ENCODE peak calls at places on chromosomes 1 and 21, in five cellular contexts. Z is CD4-positive, alpha-beta memory T cell; W is EL; I is glomerular endothelial cell; U is NCI-H1694. N is an unnamed sample.

GRCh38 chr1:151314137-151314875 is 12.9 kb downstream of the PI4KB start:
- DNase-seq in Z (no peak), W (peak), I (no peak), U (no peak), N (peak)

GRCh38 chr1:99198377-99198776 is 65.9 kb upstream of the PLPPR4 start:
- DNase-seq in Z (no peak), W (no peak), I (no peak), U (no peak), N (no peak)

GRCh38 chr21:14259669-14260458 is 43.9 kb downstream of the RBM11 start:
- DNase-seq in Z (no peak), W (peak), I (peak), U (peak), N (no peak)

GRCh38 chr1:153509729-153510354 is 25.9 kb downstream of the S100A6 start:
- DNase-seq in Z (peak), W (peak), I (no peak), U (peak), N (peak)

GRCh38 chr1:216866714-216867113 is 143.5 kb upstream of the ESRRG start:
- DNase-seq in Z (no peak), W (no peak), I (no peak), U (no peak), N (no peak)

GRCh38 chr1:224510880-224511645 is 76.5 kb upstream of the WDR26 start:
- DNase-seq in Z (no peak), W (peak), I (no peak), U (no peak), N (no peak)

GRCh38 chr1:6154525-6155319 is 25.4 kb downstream of the CHD5 start:
- DNase-seq in Z (no peak), W (no peak), I (no peak), U (no peak), N (no peak)

GRCh38 chr1:89483010-89483756 is 41.4 kb upstream of the LRRC8B start:
- DNase-seq in Z (peak), W (peak), I (peak), U (peak), N (peak)

GRCh38 chr1:7595338-7595737 is 175.8 kb upstream of the VAMP3 start:
- DNase-seq in Z (no peak), W (no peak), I (no peak), U (no peak), N (peak)

GRCh38 chr21:33572350-33572749 is 16.1 kb downstream of the DONSON start:
- DNase-seq in Z (no peak), W (no peak), I (no peak), U (no peak), N (no peak)

GRCh38 chr1:191453487-191453886 is 704.8 kb upstream of the RGS18 start:
- DNase-seq in Z (no peak), W (peak), I (no peak), U (no peak), N (no peak)

GRCh38 chr1:37752583-37753471 is 12.1 kb downstream of the EPHA10 start:
- DNase-seq in Z (no peak), W (no peak), I (no peak), U (no peak), N (no peak)

GRCh38 chr1:3692593-3692992 is 40.3 kb downstream of the TP73 start:
- DNase-seq in Z (peak), W (no peak), I (no peak), U (peak), N (no peak)

GRCh38 chr1:184300446-184300845 is 86.4 kb upstream of the C1orf21 start:
- DNase-seq in Z (no peak), W (peak), I (no peak), U (no peak), N (no peak)

GRCh38 chr1:199687321-199687720 is 340.2 kb upstream of the NR5A2 start:
- DNase-seq in Z (no peak), W (peak), I (no peak), U (no peak), N (no peak)

GRCh38 chr21:44897326-44898010 is 23.2 kb downstream of the ITGB2 start:
- DNase-seq in Z (no peak), W (no peak), I (no peak), U (no peak), N (no peak)

GRCh38 chr1:64187646-64188045 is 15.8 kb upstream of the UBE2U start:
- DNase-seq in Z (no peak), W (no peak), I (no peak), U (no peak), N (no peak)

GRCh38 chr1:182279724-182280506 is 111.7 kb downstream of the GLUL start:
- DNase-seq in Z (no peak), W (no peak), I (no peak), U (peak), N (no peak)

GRCh38 chr1:225998560-225999226 is 450 bp downstream of the SDE2 start:
- DNase-seq in Z (no peak), W (peak), I (no peak), U (no peak), N (no peak)

GRCh38 chr1:201877877-201878339 is 10.8 kb upstream of the SHISA4 start:
- DNase-seq in Z (no peak), W (peak), I (no peak), U (peak), N (no peak)

GRCh38 chr21:15732290-15732995 is 2.7 kb downstream of the USP25 start:
- DNase-seq in Z (peak), W (peak), I (no peak), U (no peak), N (no peak)

GRCh38 chr1:67732750-67733151 is 47.8 kb downstream of the GADD45A start:
- DNase-seq in Z (no peak), W (peak), I (no peak), U (no peak), N (peak)

GRCh38 chr1:34987018-34987417 is 1.9 kb upstream of the TMEM35B start:
- DNase-seq in Z (no peak), W (peak), I (no peak), U (no peak), N (no peak)

GRCh38 chr1:27348861-27349783 is 7.3 kb downstream of the SYTL1 start:
- DNase-seq in Z (no peak), W (peak), I (no peak), U (no peak), N (no peak)

GRCh38 chr1:74753104-74753503 is 20.2 kb downstream of the TYW3 start:
- DNase-seq in Z (no peak), W (no peak), I (no peak), U (no peak), N (no peak)

GRCh38 chr1:173206816-173207595 is at the start of gene TNFSF4:
- DNase-seq in Z (no peak), W (no peak), I (no peak), U (no peak), N (no peak)

N was measured in left cardiac atrium.